ENCODE peak calls at places on chromosomes 6 and 20, in eight cellular contexts. One of them, this sample, is unnamed.

GRCh38 chr6:42105714-42106662 is 36.4 kb downstream of the C6orf132 start:
- DNase-seq in uterus: no peak
- DNase-seq in bronchial epithelial cell: no peak
- DNase-seq in NAMALWA: no peak
- DNase-seq in kidney tubule cell: no peak
- DNase-seq in stimulated activated CD4-positive, alpha-beta T cell treated with anti-CD3 and anti-CD28 coated beads, Interleukin-1b, Interleukin-23, amount 100 ng/mL, for 1 hour: no peak
- DNase-seq in stimulated activated naive B cell treated with anti-CD40 and anti-IgM and Interleukin-4, amounts not matched to agents 10 μg/mL and 1 μg/mL and 100 μg/mL, for 72 hours: no peak
- DNase-seq in AG08396: no peak
- DNase-seq in this sample: no peak

GRCh38 chr6:158057213-158057987 is 75.7 kb downstream of the SYNJ2 start:
- DNase-seq in uterus: no peak
- DNase-seq in bronchial epithelial cell: peak; percentile 98
- DNase-seq in NAMALWA: no peak
- DNase-seq in kidney tubule cell: peak; percentile 97
- DNase-seq in stimulated activated CD4-positive, alpha-beta T cell treated with anti-CD3 and anti-CD28 coated beads, Interleukin-1b, Interleukin-23, amount 100 ng/mL, for 1 hour: no peak
- DNase-seq in stimulated activated naive B cell treated with anti-CD40 and anti-IgM and Interleukin-4, amounts not matched to agents 10 μg/mL and 1 μg/mL and 100 μg/mL, for 72 hours: peak; percentile 61
- DNase-seq in AG08396: peak; percentile 77
- DNase-seq in this sample: peak; percentile 94

GRCh38 chr6:45969883-45970282 is 45.8 kb downstream of the CLIC5 start:
- DNase-seq in uterus: no peak
- DNase-seq in bronchial epithelial cell: no peak
- DNase-seq in NAMALWA: no peak
- DNase-seq in kidney tubule cell: no peak
- DNase-seq in stimulated activated CD4-positive, alpha-beta T cell treated with anti-CD3 and anti-CD28 coated beads, Interleukin-1b, Interleukin-23, amount 100 ng/mL, for 1 hour: no peak
- DNase-seq in stimulated activated naive B cell treated with anti-CD40 and anti-IgM and Interleukin-4, amounts not matched to agents 10 μg/mL and 1 μg/mL and 100 μg/mL, for 72 hours: no peak
- DNase-seq in AG08396: no peak
- DNase-seq in this sample: no peak

GRCh38 chr20:42338274-42339172 is 720.3 kb upstream of the CHD6 start:
- DNase-seq in uterus: peak; percentile 45
- DNase-seq in bronchial epithelial cell: no peak
- DNase-seq in NAMALWA: no peak
- DNase-seq in kidney tubule cell: no peak
- DNase-seq in stimulated activated CD4-positive, alpha-beta T cell treated with anti-CD3 and anti-CD28 coated beads, Interleukin-1b, Interleukin-23, amount 100 ng/mL, for 1 hour: no peak
- DNase-seq in stimulated activated naive B cell treated with anti-CD40 and anti-IgM and Interleukin-4, amounts not matched to agents 10 μg/mL and 1 μg/mL and 100 μg/mL, for 72 hours: no peak
- DNase-seq in AG08396: no peak
- DNase-seq in this sample: no peak

GRCh38 chr6:33589723-33590530 is 9.9 kb upstream of the BAK1 start:
- DNase-seq in uterus: peak; percentile 58
- DNase-seq in bronchial epithelial cell: peak; percentile 95
- DNase-seq in NAMALWA: peak; percentile 54
- DNase-seq in kidney tubule cell: peak; percentile 99
- DNase-seq in stimulated activated CD4-positive, alpha-beta T cell treated with anti-CD3 and anti-CD28 coated beads, Interleukin-1b, Interleukin-23, amount 100 ng/mL, for 1 hour: no peak
- DNase-seq in stimulated activated naive B cell treated with anti-CD40 and anti-IgM and Interleukin-4, amounts not matched to agents 10 μg/mL and 1 μg/mL and 100 μg/mL, for 72 hours: no peak
- DNase-seq in AG08396: peak; percentile 89
- DNase-seq in this sample: peak; percentile 93

GRCh38 chr6:13217206-13217905 is 111.0 kb downstream of the TBC1D7 start:
- DNase-seq in uterus: no peak
- DNase-seq in bronchial epithelial cell: peak; percentile 29
- DNase-seq in NAMALWA: peak; percentile 30
- DNase-seq in kidney tubule cell: peak; percentile 27
- DNase-seq in stimulated activated CD4-positive, alpha-beta T cell treated with anti-CD3 and anti-CD28 coated beads, Interleukin-1b, Interleukin-23, amount 100 ng/mL, for 1 hour: no peak
- DNase-seq in stimulated activated naive B cell treated with anti-CD40 and anti-IgM and Interleukin-4, amounts not matched to agents 10 μg/mL and 1 μg/mL and 100 μg/mL, for 72 hours: no peak
- DNase-seq in AG08396: no peak
- DNase-seq in this sample: no peak

GRCh38 chr6:6952484-6952883 is 155.3 kb upstream of the RREB1 start:
- DNase-seq in uterus: no peak
- DNase-seq in bronchial epithelial cell: no peak
- DNase-seq in NAMALWA: no peak
- DNase-seq in kidney tubule cell: no peak
- DNase-seq in stimulated activated CD4-positive, alpha-beta T cell treated with anti-CD3 and anti-CD28 coated beads, Interleukin-1b, Interleukin-23, amount 100 ng/mL, for 1 hour: no peak
- DNase-seq in stimulated activated naive B cell treated with anti-CD40 and anti-IgM and Interleukin-4, amounts not matched to agents 10 μg/mL and 1 μg/mL and 100 μg/mL, for 72 hours: no peak
- DNase-seq in AG08396: no peak
- DNase-seq in this sample: no peak

GRCh38 chr6:128327890-128328289 is 192.5 kb downstream of the PTPRK start:
- DNase-seq in uterus: no peak
- DNase-seq in bronchial epithelial cell: peak; percentile 21
- DNase-seq in NAMALWA: peak; percentile 71
- DNase-seq in kidney tubule cell: peak; percentile 26
- DNase-seq in stimulated activated CD4-positive, alpha-beta T cell treated with anti-CD3 and anti-CD28 coated beads, Interleukin-1b, Interleukin-23, amount 100 ng/mL, for 1 hour: no peak
- DNase-seq in stimulated activated naive B cell treated with anti-CD40 and anti-IgM and Interleukin-4, amounts not matched to agents 10 μg/mL and 1 μg/mL and 100 μg/mL, for 72 hours: peak; percentile 3
- DNase-seq in AG08396: no peak
- DNase-seq in this sample: no peak

GRCh38 chr6:1439349-1439748 is 50.0 kb downstream of the FOXF2 start:
- DNase-seq in uterus: no peak
- DNase-seq in bronchial epithelial cell: no peak
- DNase-seq in NAMALWA: no peak
- DNase-seq in kidney tubule cell: no peak
- DNase-seq in stimulated activated CD4-positive, alpha-beta T cell treated with anti-CD3 and anti-CD28 coated beads, Interleukin-1b, Interleukin-23, amount 100 ng/mL, for 1 hour: no peak
- DNase-seq in stimulated activated naive B cell treated with anti-CD40 and anti-IgM and Interleukin-4, amounts not matched to agents 10 μg/mL and 1 μg/mL and 100 μg/mL, for 72 hours: no peak
- DNase-seq in AG08396: no peak
- DNase-seq in this sample: no peak

This sample was measured in kidney glomerular epithelial cell.